ENCODE peak calls at places on chromosomes 12 and 14, in ten cellular contexts. T is left lung, C is AG09309, Q is IMR-90, B is stomach, G is HFF-Myc, R is bronchial epithelial cell, V is fibroblast of lung, O is PC-3, L is HepG2. N is an unnamed sample.

GRCh38 chr12:25496098-25496587 is 56.9 kb downstream of the LMNTD1 start:
- DNase-seq in V (peak; percentile 34), G (peak; percentile 93), O (no peak), C (peak; percentile 32), R (no peak), Q (peak; percentile 38), B (no peak), T (no peak), L (no peak), N (peak; percentile 18)

GRCh38 chr12:227286-227915 is 13.4 kb upstream of the SLC6A12 start:
- DNase-seq in T (no peak), C (no peak), B (no peak), L (no peak), G (no peak), V (no peak), O (no peak), Q (no peak), R (no peak), N (no peak)

GRCh38 chr14:31829256-31829923 is 247.7 kb upstream of the ARHGAP5 start:
- DNase-seq in R (peak; percentile 56), Q (peak; percentile 91), B (no peak), T (no peak), L (no peak), O (peak; percentile 13), C (no peak), G (peak; percentile 75), V (peak; percentile 91), N (peak; percentile 77)

GRCh38 chr14:68607081-68607851 is 185.6 kb downstream of the ZFP36L1 start:
- DNase-seq in T (no peak), Q (peak; percentile 64), V (peak; percentile 64), C (no peak), L (peak; percentile 68), G (no peak), R (no peak), B (peak; percentile 38), O (peak; percentile 50), N (peak; percentile 36)

GRCh38 chr12:10673660-10674384 is at the start of gene STYK1:
- DNase-seq in B (peak; percentile 85), R (peak; percentile 85), O (peak; percentile 89), C (no peak), V (peak; percentile 29), G (no peak), L (peak; percentile 20), Q (peak; percentile 8), T (peak; percentile 67), N (peak; percentile 51)

GRCh38 chr12:4245446-4245845 is 28.1 kb upstream of the CCND2 start:
- DNase-seq in O (no peak), T (no peak), Q (no peak), B (no peak), V (no peak), R (no peak), L (no peak), G (no peak), C (no peak), N (no peak)

GRCh38 chr12:75704208-75704607 is 192.8 kb upstream of the KRR1 start:
- DNase-seq in V (no peak), B (no peak), L (no peak), C (no peak), O (no peak), G (no peak), Q (no peak), T (no peak), R (no peak), N (no peak)

GRCh38 chr14:28875937-28876910 is 109.6 kb downstream of the FOXG1 start:
- DNase-seq in C (no peak), L (no peak), T (no peak), B (no peak), Q (no peak), R (no peak), O (no peak), G (no peak), V (no peak), N (no peak)

GRCh38 chr14:69543341-69544249 is 31.1 kb downstream of the CCDC177 start:
- DNase-seq in T (peak; percentile 83), L (no peak), V (peak; percentile 96), Q (peak; percentile 93), O (peak; percentile 95), G (peak; percentile 70), C (peak; percentile 33), R (peak; percentile 98), B (peak; percentile 46), N (peak; percentile 98)

GRCh38 chr14:89428556-89429196 is 11.6 kb upstream of the FOXN3 start:
- DNase-seq in C (no peak), G (no peak), Q (peak; percentile 22), L (no peak), B (no peak), V (peak; percentile 31), O (no peak), T (no peak), R (peak; percentile 85), N (no peak)

GRCh38 chr12:7907009-7907408 is 29.0 kb downstream of the SLC2A3 start:
- DNase-seq in G (no peak), Q (peak; percentile 61), L (peak; percentile 97), C (peak; percentile 4), T (no peak), V (peak; percentile 57), O (peak; percentile 64), B (peak; percentile 39), R (peak; percentile 47), N (peak; percentile 66)

GRCh38 chr12:3309805-3310204 is 181.2 kb upstream of the PRMT8 start:
- DNase-seq in Q (no peak), L (no peak), B (no peak), T (no peak), R (no peak), C (no peak), V (no peak), G (no peak), O (no peak), N (no peak)

GRCh38 chr12:71746983-71747611 is 7.6 kb upstream of the RAB21 start:
- DNase-seq in V (peak; percentile 78), B (peak; percentile 33), R (peak; percentile 68), O (peak; percentile 77), C (peak; percentile 46), Q (peak; percentile 73), T (no peak), L (peak; percentile 66), G (no peak), N (peak; percentile 80)

GRCh38 chr12:47192046-47192445 is 112.3 kb upstream of the AMIGO2 start:
- DNase-seq in G (no peak), L (no peak), C (no peak), T (no peak), B (no peak), Q (no peak), R (no peak), O (no peak), V (no peak), N (no peak)

DNA sequence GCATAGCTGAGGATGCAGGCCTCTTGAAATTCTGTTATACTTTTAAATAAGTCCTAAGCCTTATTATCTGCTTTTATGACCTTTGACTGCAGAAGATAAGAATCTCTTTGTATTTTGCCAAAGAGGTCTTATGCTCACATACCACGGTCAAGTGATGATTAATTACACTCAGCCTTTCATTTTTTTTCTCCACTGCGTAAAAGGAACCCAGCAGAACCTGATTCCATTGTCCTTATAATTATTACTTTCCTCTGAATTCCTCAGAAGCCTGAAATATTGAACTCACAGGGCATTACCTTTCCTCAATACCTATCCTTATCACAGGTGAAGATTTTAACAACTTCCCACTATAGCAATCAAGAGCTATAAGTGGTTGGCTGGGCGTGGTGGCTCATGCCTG is 498.7 kb upstream of the RPL10L start:
- DNase-seq in Q (no peak), B (no peak), V (no peak), G (no peak), L (no peak), O (no peak), T (no peak), R (no peak), C (no peak), N (no peak)
- TF ChIP-seq CTCF in Q (no peak), B (no peak), V (no peak), G (no peak), L (no peak), O (no peak), T (no peak), R (no peak), C (no peak), N (no peak)

GRCh38 chr14:91866511-91867295 is 633 bp downstream of the TC2N start:
- DNase-seq in G (no peak), Q (no peak), B (no peak), O (no peak), V (no peak), T (no peak), R (no peak), C (no peak), L (no peak), N (no peak)
- H3K4me3 ChIP-seq in G (no peak overlapping the region), Q (no peak overlapping the region), B (peak overlapping the region; percentile 16), O (no peak overlapping the region), V (no peak overlapping the region), T (peak overlapping the region; percentile 25), R (no peak overlapping the region), C (no peak overlapping the region), L (no peak overlapping the region), N (no peak overlapping the region)

GRCh38 chr12:115472852-115473251 is 788.9 kb upstream of the TBX3 start:
- DNase-seq in B (no peak), R (no peak), V (no peak), T (no peak), C (no peak), G (no peak), O (no peak), Q (no peak), L (no peak), N (no peak)

GRCh38 chr12:115470526-115470925 is 786.6 kb upstream of the TBX3 start:
- DNase-seq in Q (no peak), G (no peak), L (no peak), C (no peak), B (no peak), O (no peak), T (no peak), R (no peak), V (no peak), N (no peak)

GRCh38 chr12:115468087-115468510 is 784.1 kb upstream of the TBX3 start:
- DNase-seq in R (peak; percentile 19), C (no peak), Q (peak; percentile 47), V (peak; percentile 12), T (no peak), G (no peak), L (peak; percentile 88), O (peak; percentile 80), B (peak; percentile 67), N (peak; percentile 31)

GRCh38 chr12:115473257-115473956 is 789.4 kb upstream of the TBX3 start:
- DNase-seq in B (peak; percentile 47), O (peak; percentile 89), Q (no peak), V (no peak), R (no peak), C (no peak), G (no peak), T (no peak), L (no peak), N (no peak)

DNA sequence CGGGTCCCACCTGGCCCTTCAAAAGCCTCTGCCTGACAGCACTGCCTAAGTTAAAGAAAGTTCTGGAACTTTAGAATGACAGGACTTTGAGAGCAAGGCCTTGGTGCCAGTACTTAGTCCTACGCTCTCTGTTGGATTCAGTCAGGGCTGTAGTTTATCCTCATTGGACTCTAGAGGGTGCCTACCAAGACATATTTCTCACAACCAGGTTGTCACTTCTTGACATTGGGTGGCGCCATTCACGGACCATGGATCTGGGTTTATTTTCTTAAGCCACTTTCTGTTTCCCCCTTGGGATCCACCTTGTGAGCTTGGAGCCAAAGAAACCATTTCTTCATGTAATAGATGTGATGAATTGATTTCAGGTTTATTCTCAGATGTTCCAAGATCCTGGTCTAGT is 787.0 kb upstream of the TBX3 start:
- DNase-seq in O (no peak), V (no peak), L (no peak), T (no peak), B (no peak), C (no peak), Q (no peak), R (no peak), G (no peak), N (no peak)
- TF ChIP-seq CTCF in O (no peak), V (no peak), L (no peak), T (no peak), B (no peak), C (no peak), Q (no peak), R (no peak), G (no peak), N (no peak)

GRCh38 chr12:66668311-66668710 is 10.6 kb downstream of the GRIP1 start:
- DNase-seq in C (no peak), V (no peak), R (no peak), O (no peak), Q (no peak), L (no peak), G (no peak), B (no peak), T (no peak), N (no peak)
- H3K4me3 ChIP-seq in C (no peak overlapping the region), V (no peak overlapping the region), R (no peak overlapping the region), O (no peak overlapping the region), Q (no peak overlapping the region), L (no peak overlapping the region), G (no peak overlapping the region), B (no peak overlapping the region), T (no peak overlapping the region), N (no peak overlapping the region)

N was measured in cardiac fibroblast.